ENCODE peak calls at places on chromosomes 6 and 20, in four cellular contexts. H is heart right ventricle, T is IMR-90, N is vagina. I is an unnamed sample. For H3K4me1, the result is how much of the 10 kb centered on the place peaks cover.

GRCh38 chr20:17633221-17633849 is 48.7 kb downstream of the RRBP1 start:
- DNase-seq in H (no peak), T (no peak), N (no peak), I (no peak)

GRCh38 chr6:150959071-150959637 is 93.7 kb downstream of the MTHFD1L start:
- DNase-seq in H (no peak), T (no peak), N (no peak), I (no peak)

GRCh38 chr20:51417745-51418529 is 124.6 kb downstream of the NFATC2 start:
- DNase-seq in H (no peak), T (no peak), N (no peak), I (no peak)

GRCh38 chr20:61639200-61639599 is 387.1 kb downstream of the CDH4 start:
- DNase-seq in H (no peak), T (peak), N (no peak), I (no peak)

GRCh38 chr20:63369724-63370622 is 8.8 kb upstream of the CHRNA4 start:
- DNase-seq in H (peak), T (no peak), N (no peak), I (no peak)

GRCh38 chr6:84860954-84861353 is 96.6 kb upstream of the TBX18 start:
- DNase-seq in H (no peak), T (no peak), N (no peak), I (no peak)

GRCh38 chr20:45012682-45013302 is 46.5 kb downstream of the STK4 start:
- DNase-seq in H (no peak), T (peak), N (no peak), I (no peak)

GRCh38 chr6:149896491-149896890 is 1.4 kb downstream of the RAET1E start:
- DNase-seq in H (no peak), T (peak), N (peak), I (no peak)

GRCh38 chr20:40961686-40962640 is 66.7 kb upstream of the TOP1 start:
- DNase-seq in H (no peak), T (peak), N (peak), I (no peak)

GRCh38 chr6:158008894-158009891 is 27.5 kb downstream of the SYNJ2 start:
- DNase-seq in H (no peak), T (peak), N (no peak), I (peak)

GRCh38 chr6:14838041-14838596 is 407.8 kb upstream of the JARID2 start:
- DNase-seq in H (no peak), T (no peak), N (no peak), I (no peak)

GRCh38 chr6:166638566-166638965 is 11.5 kb upstream of the RPS6KA2 start:
- DNase-seq in H (no peak), T (no peak), N (no peak), I (no peak)

DNA sequence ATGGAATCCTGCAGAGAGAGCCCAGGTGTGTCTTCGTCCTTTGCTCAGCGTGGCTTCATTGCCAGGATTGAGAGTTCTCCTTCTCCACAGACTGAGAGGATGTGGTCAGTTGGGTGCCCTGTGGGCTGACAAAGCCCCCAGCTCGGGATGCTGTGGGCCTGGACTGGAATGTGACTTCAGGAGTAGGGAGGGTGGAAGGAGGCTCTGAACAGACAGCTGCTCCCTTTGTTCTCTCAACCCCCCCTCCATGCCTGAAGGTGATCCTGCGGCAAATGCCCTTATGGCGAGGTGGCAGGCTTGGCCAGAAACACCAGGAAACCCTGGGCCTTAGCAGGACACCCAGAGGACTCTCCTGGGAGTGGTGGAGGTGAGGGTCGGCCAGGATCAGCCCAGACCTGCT is 1.8 kb upstream of the CST5 start:
- DNase-seq in H (no peak), T (no peak), N (no peak), I (no peak)
- H3K4me1 ChIP-seq in H (under half), T (under half), N (under half), I (under half)

GRCh38 chr6:42173101-42173500 is at the start of gene GUCA1A:
- DNase-seq in H (no peak), T (no peak), N (no peak), I (no peak)

GRCh38 chr6:42177514-42178364 is 4.6 kb downstream of the GUCA1A start:
- DNase-seq in H (no peak), T (no peak), N (no peak), I (no peak)

GRCh38 chr6:42176981-42177380 is 3.8 kb downstream of the GUCA1A start:
- DNase-seq in H (no peak), T (no peak), N (no peak), I (no peak)

GRCh38 chr6:42179261-42179955 is 6.2 kb downstream of the GUCA1A start:
- DNase-seq in H (no peak), T (no peak), N (no peak), I (no peak)

DNA sequence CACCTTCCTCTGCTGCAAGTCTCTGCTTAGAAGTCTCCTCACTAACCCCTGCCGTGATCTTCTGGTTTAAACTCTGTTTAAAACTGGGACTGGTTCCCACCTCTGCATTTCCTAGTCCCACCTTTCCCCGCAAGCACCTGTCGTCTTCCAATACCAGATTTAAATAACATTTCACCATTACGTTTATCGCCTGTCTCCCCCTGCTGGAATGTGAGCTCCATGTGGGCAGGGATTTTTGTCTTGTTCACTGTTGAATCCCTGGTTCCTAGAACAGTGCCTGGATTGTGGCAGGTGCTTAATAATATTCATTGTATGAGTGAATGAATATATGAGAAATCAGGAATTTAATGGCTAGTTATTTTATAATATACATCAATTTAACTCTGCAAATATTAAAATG is 2.7 kb downstream of the GUCA1A start:
- DNase-seq in H (no peak), T (no peak), N (no peak), I (no peak)
- TF ChIP-seq CTCF in H (no peak), T (peak), N (no peak), I (no peak)

DNA sequence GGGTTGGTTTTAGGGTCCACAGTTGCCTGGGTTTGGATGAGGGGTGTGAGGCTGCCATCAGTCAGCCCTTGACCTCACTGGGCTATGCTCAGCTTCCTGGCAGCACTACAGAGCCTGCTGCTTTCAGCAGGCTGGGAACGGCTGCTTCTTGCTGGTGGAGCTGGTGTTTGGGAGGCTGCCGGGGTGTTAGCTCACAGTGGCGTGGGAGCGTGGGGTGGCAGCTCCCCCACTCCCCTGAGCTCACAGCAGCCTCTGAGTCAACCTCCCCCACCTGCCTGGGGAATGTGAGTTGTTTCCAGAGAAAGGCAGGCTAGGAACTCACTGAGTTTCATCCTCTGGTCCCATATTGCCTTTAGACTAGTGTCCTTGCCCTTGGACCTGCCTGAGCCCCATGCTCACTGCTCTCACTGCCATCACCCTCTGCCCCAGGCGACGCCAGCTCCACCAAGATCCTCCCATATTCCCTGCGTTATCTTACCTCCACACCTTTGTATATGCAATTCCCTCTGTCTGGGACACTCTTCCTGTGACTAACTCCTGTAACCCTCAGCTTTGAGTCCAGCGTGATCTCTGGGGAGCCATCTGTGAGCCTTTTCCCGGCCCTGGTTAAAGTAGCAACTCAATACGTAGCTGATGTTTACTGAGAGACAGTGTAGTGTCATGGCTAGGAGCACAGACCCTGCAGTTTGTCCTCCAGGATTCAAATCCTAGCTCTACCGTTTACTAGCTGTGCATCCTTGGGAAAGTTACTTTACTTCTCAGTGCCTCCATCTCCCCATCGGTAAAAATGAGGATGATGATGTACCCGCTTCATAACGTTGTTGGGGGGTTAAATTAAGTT is 34.8 kb downstream of the PPP1R16B start:
- DNase-seq in H (no peak), T (no peak), N (no peak), I (no peak)
- H3K4me1 ChIP-seq in H (under half), T (under half), N (under half), I (under half)

GRCh38 chr6:147005499-147005898 is 198.7 kb upstream of the STXBP5 start:
- DNase-seq in H (no peak), T (no peak), N (no peak), I (no peak)
- TF ChIP-seq CTCF in H (no peak), T (no peak), N (no peak), I (no peak)